ENCODE peak calls at places on chromosomes 5 and 9, in ten cellular contexts. One of them, this sample, is unnamed.

GRCh38 chr5:43121565-43122484 is 1.1 kb downstream of the ZNF131 start:
- DNase-seq in H1: peak
- DNase-seq in tibial nerve: no peak
- DNase-seq in endodermal cell: no peak
- DNase-seq in mucosa of descending colon: peak
- DNase-seq in psoas muscle: no peak
- DNase-seq in fibroblast of lung: peak
- DNase-seq in suprapubic skin: no peak
- DNase-seq in lower leg skin: no peak
- DNase-seq in pancreas: no peak
- DNase-seq in this sample: no peak

GRCh38 chr5:171868236-171868635 is 82.6 kb downstream of the SMIM23 start:
- DNase-seq in pancreas: no peak
- DNase-seq in tibial nerve: no peak
- DNase-seq in lower leg skin: no peak
- DNase-seq in endodermal cell: no peak
- DNase-seq in suprapubic skin: no peak
- DNase-seq in mucosa of descending colon: no peak
- DNase-seq in fibroblast of lung: peak
- DNase-seq in H1: no peak
- DNase-seq in psoas muscle: no peak
- DNase-seq in this sample: no peak

GRCh38 chr5:10454591-10455272 is 13.1 kb downstream of the ROPN1L start:
- DNase-seq in pancreas: no peak
- DNase-seq in psoas muscle: peak
- DNase-seq in tibial nerve: no peak
- DNase-seq in fibroblast of lung: peak
- DNase-seq in suprapubic skin: no peak
- DNase-seq in mucosa of descending colon: no peak
- DNase-seq in H1: no peak
- DNase-seq in lower leg skin: no peak
- DNase-seq in endodermal cell: no peak
- DNase-seq in this sample: no peak

GRCh38 chr5:169656125-169656990 is 19.3 kb downstream of the DOCK2 start:
- DNase-seq in pancreas: no peak
- DNase-seq in H1: no peak
- DNase-seq in endodermal cell: no peak
- DNase-seq in lower leg skin: no peak
- DNase-seq in mucosa of descending colon: no peak
- DNase-seq in tibial nerve: no peak
- DNase-seq in psoas muscle: no peak
- DNase-seq in fibroblast of lung: peak
- DNase-seq in suprapubic skin: no peak
- DNase-seq in this sample: no peak

GRCh38 chr9:116163293-116164055 is 9.9 kb downstream of the PAPPA start:
- DNase-seq in suprapubic skin: no peak
- DNase-seq in psoas muscle: no peak
- DNase-seq in endodermal cell: peak
- DNase-seq in tibial nerve: no peak
- DNase-seq in pancreas: no peak
- DNase-seq in lower leg skin: no peak
- DNase-seq in H1: no peak
- DNase-seq in fibroblast of lung: no peak
- DNase-seq in mucosa of descending colon: peak
- DNase-seq in this sample: no peak

GRCh38 chr5:38330207-38330606 is 71.8 kb downstream of the EGFLAM start:
- DNase-seq in mucosa of descending colon: no peak
- DNase-seq in psoas muscle: no peak
- DNase-seq in H1: no peak
- DNase-seq in endodermal cell: peak
- DNase-seq in fibroblast of lung: peak
- DNase-seq in suprapubic skin: no peak
- DNase-seq in tibial nerve: no peak
- DNase-seq in lower leg skin: no peak
- DNase-seq in pancreas: no peak
- DNase-seq in this sample: no peak

GRCh38 chr9:72315510-72316287 is 49.3 kb downstream of the ZFAND5 start:
- DNase-seq in tibial nerve: peak
- DNase-seq in psoas muscle: peak
- DNase-seq in H1: no peak
- DNase-seq in lower leg skin: no peak
- DNase-seq in mucosa of descending colon: peak
- DNase-seq in fibroblast of lung: peak
- DNase-seq in endodermal cell: peak
- DNase-seq in pancreas: no peak
- DNase-seq in suprapubic skin: no peak
- DNase-seq in this sample: no peak

GRCh38 chr9:135228345-135228982 is 141.0 kb downstream of the OLFM1 start:
- DNase-seq in endodermal cell: peak
- DNase-seq in H1: no peak
- DNase-seq in pancreas: peak
- DNase-seq in psoas muscle: no peak
- DNase-seq in mucosa of descending colon: no peak
- DNase-seq in lower leg skin: no peak
- DNase-seq in fibroblast of lung: no peak
- DNase-seq in suprapubic skin: peak
- DNase-seq in tibial nerve: no peak
- DNase-seq in this sample: no peak

GRCh38 chr5:133801955-133802751 is 166.3 kb downstream of the C5orf15 start:
- DNase-seq in H1: no peak
- DNase-seq in psoas muscle: peak
- DNase-seq in pancreas: no peak
- DNase-seq in suprapubic skin: no peak
- DNase-seq in endodermal cell: no peak
- DNase-seq in lower leg skin: no peak
- DNase-seq in mucosa of descending colon: no peak
- DNase-seq in fibroblast of lung: peak
- DNase-seq in tibial nerve: no peak
- DNase-seq in this sample: no peak

GRCh38 chr5:74864823-74865222 is 1.4 kb downstream of the FAM169A start:
- DNase-seq in suprapubic skin: no peak
- DNase-seq in mucosa of descending colon: no peak
- DNase-seq in tibial nerve: no peak
- DNase-seq in psoas muscle: no peak
- DNase-seq in lower leg skin: no peak
- DNase-seq in endodermal cell: no peak
- DNase-seq in H1: no peak
- DNase-seq in fibroblast of lung: no peak
- DNase-seq in pancreas: no peak
- DNase-seq in this sample: no peak

GRCh38 chr5:176541338-176542134 is 4.3 kb upstream of the RNF44 start:
- DNase-seq in mucosa of descending colon: peak
- DNase-seq in pancreas: no peak
- DNase-seq in lower leg skin: peak
- DNase-seq in fibroblast of lung: peak
- DNase-seq in tibial nerve: no peak
- DNase-seq in psoas muscle: peak
- DNase-seq in H1: peak
- DNase-seq in endodermal cell: peak
- DNase-seq in suprapubic skin: no peak
- DNase-seq in this sample: no peak

GRCh38 chr5:136396886-136397285 is 31.5 kb upstream of the TRPC7 start:
- DNase-seq in mucosa of descending colon: no peak
- DNase-seq in pancreas: no peak
- DNase-seq in tibial nerve: no peak
- DNase-seq in endodermal cell: no peak
- DNase-seq in suprapubic skin: no peak
- DNase-seq in lower leg skin: no peak
- DNase-seq in fibroblast of lung: no peak
- DNase-seq in psoas muscle: no peak
- DNase-seq in H1: no peak
- DNase-seq in this sample: no peak

GRCh38 chr9:119533509-119533908 is 164.3 kb upstream of the BRINP1 start:
- DNase-seq in pancreas: no peak
- DNase-seq in H1: no peak
- DNase-seq in lower leg skin: no peak
- DNase-seq in mucosa of descending colon: no peak
- DNase-seq in tibial nerve: no peak
- DNase-seq in fibroblast of lung: no peak
- DNase-seq in suprapubic skin: no peak
- DNase-seq in psoas muscle: no peak
- DNase-seq in endodermal cell: no peak
- DNase-seq in this sample: no peak

GRCh38 chr9:37200572-37201005 is 80.2 kb downstream of the ZCCHC7 start:
- DNase-seq in tibial nerve: no peak
- DNase-seq in suprapubic skin: no peak
- DNase-seq in pancreas: no peak
- DNase-seq in psoas muscle: no peak
- DNase-seq in lower leg skin: no peak
- DNase-seq in fibroblast of lung: peak
- DNase-seq in H1: no peak
- DNase-seq in endodermal cell: no peak
- DNase-seq in mucosa of descending colon: no peak
- DNase-seq in this sample: no peak

GRCh38 chr5:87457706-87458105 is 45.0 kb upstream of the CCNH start:
- DNase-seq in H1: no peak
- DNase-seq in tibial nerve: no peak
- DNase-seq in psoas muscle: no peak
- DNase-seq in mucosa of descending colon: no peak
- DNase-seq in endodermal cell: no peak
- DNase-seq in suprapubic skin: no peak
- DNase-seq in lower leg skin: no peak
- DNase-seq in pancreas: no peak
- DNase-seq in fibroblast of lung: no peak
- DNase-seq in this sample: no peak
- TF ChIP-seq CTCF in H1: no peak
- TF ChIP-seq CTCF in tibial nerve: no peak
- TF ChIP-seq CTCF in psoas muscle: no peak
- TF ChIP-seq CTCF in mucosa of descending colon: no peak
- TF ChIP-seq CTCF in endodermal cell: no peak
- TF ChIP-seq CTCF in suprapubic skin: no peak
- TF ChIP-seq CTCF in lower leg skin: no peak
- TF ChIP-seq CTCF in pancreas: no peak
- TF ChIP-seq CTCF in fibroblast of lung: no peak
- TF ChIP-seq CTCF in this sample: no peak

GRCh38 chr5:83450840-83451239 is 20.7 kb upstream of the VCAN start:
- DNase-seq in endodermal cell: no peak
- DNase-seq in tibial nerve: no peak
- DNase-seq in pancreas: no peak
- DNase-seq in suprapubic skin: no peak
- DNase-seq in fibroblast of lung: peak
- DNase-seq in lower leg skin: no peak
- DNase-seq in H1: no peak
- DNase-seq in mucosa of descending colon: no peak
- DNase-seq in psoas muscle: no peak
- DNase-seq in this sample: no peak

GRCh38 chr5:83453937-83454336 is 17.6 kb upstream of the VCAN start:
- DNase-seq in pancreas: no peak
- DNase-seq in mucosa of descending colon: no peak
- DNase-seq in psoas muscle: no peak
- DNase-seq in fibroblast of lung: no peak
- DNase-seq in lower leg skin: no peak
- DNase-seq in H1: no peak
- DNase-seq in suprapubic skin: no peak
- DNase-seq in tibial nerve: no peak
- DNase-seq in endodermal cell: no peak
- DNase-seq in this sample: no peak

GRCh38 chr5:83446253-83446947 is 25.1 kb upstream of the VCAN start:
- DNase-seq in mucosa of descending colon: no peak
- DNase-seq in suprapubic skin: no peak
- DNase-seq in pancreas: no peak
- DNase-seq in tibial nerve: no peak
- DNase-seq in H1: no peak
- DNase-seq in endodermal cell: no peak
- DNase-seq in lower leg skin: no peak
- DNase-seq in psoas muscle: no peak
- DNase-seq in fibroblast of lung: no peak
- DNase-seq in this sample: no peak

GRCh38 chr5:83447533-83447932 is 24.0 kb upstream of the VCAN start:
- DNase-seq in H1: no peak
- DNase-seq in tibial nerve: no peak
- DNase-seq in psoas muscle: no peak
- DNase-seq in endodermal cell: no peak
- DNase-seq in pancreas: no peak
- DNase-seq in fibroblast of lung: no peak
- DNase-seq in mucosa of descending colon: no peak
- DNase-seq in lower leg skin: no peak
- DNase-seq in suprapubic skin: no peak
- DNase-seq in this sample: no peak

DNA sequence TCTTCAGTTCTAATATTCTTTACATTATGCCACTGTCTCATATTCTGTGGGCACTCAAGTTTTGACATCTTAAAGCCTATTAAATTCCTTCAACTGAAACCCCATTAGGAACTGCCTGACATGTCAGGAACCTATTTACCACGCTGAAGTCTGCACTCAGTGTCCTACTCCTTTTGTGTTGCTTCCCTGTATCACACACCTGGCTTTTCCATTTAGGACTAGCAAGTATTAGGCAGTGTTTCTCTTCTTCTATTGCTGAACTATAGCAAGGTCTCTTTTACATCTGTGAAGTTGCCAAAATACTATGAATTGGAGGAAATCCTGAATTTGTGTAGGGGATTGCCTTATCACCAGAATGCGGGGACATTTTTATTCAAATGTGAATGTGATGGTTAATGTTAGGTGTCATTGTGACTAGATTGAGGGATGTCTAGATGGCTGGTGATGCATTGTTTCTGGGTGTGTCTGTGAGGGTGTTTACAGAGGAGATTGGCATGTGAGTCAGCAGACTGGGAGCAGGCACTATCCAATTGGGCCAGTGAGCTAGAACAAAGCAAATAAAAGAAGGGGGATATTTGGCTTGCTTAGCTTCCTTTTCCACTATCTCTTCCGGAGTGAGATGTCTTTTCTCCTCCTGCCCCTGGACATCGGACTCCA is 21.2 kb upstream of the VCAN start:
- DNase-seq in mucosa of descending colon: no peak
- DNase-seq in suprapubic skin: no peak
- DNase-seq in psoas muscle: no peak
- DNase-seq in fibroblast of lung: no peak
- DNase-seq in lower leg skin: no peak
- DNase-seq in endodermal cell: peak
- DNase-seq in pancreas: no peak
- DNase-seq in H1: no peak
- DNase-seq in tibial nerve: no peak
- DNase-seq in this sample: no peak
- H3K4me3 ChIP-seq in mucosa of descending colon: no peak
- H3K4me3 ChIP-seq in suprapubic skin: no peak
- H3K4me3 ChIP-seq in psoas muscle: no peak
- H3K4me3 ChIP-seq in fibroblast of lung: no peak
- H3K4me3 ChIP-seq in lower leg skin: no peak
- H3K4me3 ChIP-seq in endodermal cell: no peak
- H3K4me3 ChIP-seq in pancreas: no peak
- H3K4me3 ChIP-seq in H1: no peak
- H3K4me3 ChIP-seq in tibial nerve: no peak
- H3K4me3 ChIP-seq in this sample: no peak

GRCh38 chr5:91132552-91132951 is 250.6 kb downstream of the ARRDC3 start:
- DNase-seq in fibroblast of lung: no peak
- DNase-seq in endodermal cell: no peak
- DNase-seq in pancreas: no peak
- DNase-seq in lower leg skin: no peak
- DNase-seq in H1: no peak
- DNase-seq in mucosa of descending colon: no peak
- DNase-seq in tibial nerve: no peak
- DNase-seq in psoas muscle: no peak
- DNase-seq in suprapubic skin: no peak
- DNase-seq in this sample: no peak
- TF ChIP-seq CTCF in fibroblast of lung: no peak
- TF ChIP-seq CTCF in endodermal cell: no peak
- TF ChIP-seq CTCF in pancreas: no peak
- TF ChIP-seq CTCF in lower leg skin: no peak
- TF ChIP-seq CTCF in H1: no peak
- TF ChIP-seq CTCF in mucosa of descending colon: no peak
- TF ChIP-seq CTCF in tibial nerve: no peak
- TF ChIP-seq CTCF in psoas muscle: no peak
- TF ChIP-seq CTCF in suprapubic skin: no peak
- TF ChIP-seq CTCF in this sample: no peak

GRCh38 chr9:127874301-127875216 is 2.9 kb downstream of the AK1 start:
- DNase-seq in tibial nerve: no peak
- DNase-seq in psoas muscle: no peak
- DNase-seq in pancreas: no peak
- DNase-seq in endodermal cell: no peak
- DNase-seq in H1: no peak
- DNase-seq in suprapubic skin: no peak
- DNase-seq in lower leg skin: no peak
- DNase-seq in fibroblast of lung: no peak
- DNase-seq in mucosa of descending colon: no peak
- DNase-seq in this sample: no peak
- H3K4me3 ChIP-seq in tibial nerve: no peak
- H3K4me3 ChIP-seq in psoas muscle: peak
- H3K4me3 ChIP-seq in pancreas: no peak
- H3K4me3 ChIP-seq in endodermal cell: no peak
- H3K4me3 ChIP-seq in H1: no peak
- H3K4me3 ChIP-seq in suprapubic skin: peak
- H3K4me3 ChIP-seq in lower leg skin: no peak
- H3K4me3 ChIP-seq in fibroblast of lung: peak
- H3K4me3 ChIP-seq in mucosa of descending colon: no peak
- H3K4me3 ChIP-seq in this sample: peak

This sample was measured in dorsolateral prefrontal cortex.